ENCODE peak calls at places on chromosomes 3 and 15, in six cellular contexts. One of them, this sample, is unnamed.

GRCh38 chr15:98485451-98485850 is 162.9 kb upstream of the IGF1R start:
- DNase-seq in GM12891: no peak
- DNase-seq in gastrocnemius medialis: no peak
- DNase-seq in RWPE1: no peak
- DNase-seq in activated CD4-positive, alpha-beta T cell treated with anti-CD3 and anti-CD28 coated beads for 24 hours: no peak
- DNase-seq in memory B cell: no peak
- DNase-seq in this sample: no peak

GRCh38 chr3:69698728-69699127 is 40.5 kb upstream of the MITF start:
- DNase-seq in memory B cell: no peak
- DNase-seq in gastrocnemius medialis: no peak
- DNase-seq in RWPE1: no peak
- DNase-seq in activated CD4-positive, alpha-beta T cell treated with anti-CD3 and anti-CD28 coated beads for 24 hours: no peak
- DNase-seq in GM12891: no peak
- DNase-seq in this sample: no peak

GRCh38 chr15:31031471-31032064 is 40.1 kb upstream of the MTMR10 start:
- DNase-seq in GM12891: no peak
- DNase-seq in gastrocnemius medialis: no peak
- DNase-seq in RWPE1: no peak
- DNase-seq in memory B cell: no peak
- DNase-seq in activated CD4-positive, alpha-beta T cell treated with anti-CD3 and anti-CD28 coated beads for 24 hours: no peak
- DNase-seq in this sample: no peak

GRCh38 chr3:143123353-143123974 is 3.9 kb downstream of the CHST2 start:
- DNase-seq in gastrocnemius medialis: no peak
- DNase-seq in activated CD4-positive, alpha-beta T cell treated with anti-CD3 and anti-CD28 coated beads for 24 hours: no peak
- DNase-seq in memory B cell: no peak
- DNase-seq in RWPE1: no peak
- DNase-seq in GM12891: no peak
- DNase-seq in this sample: no peak

GRCh38 chr3:74507691-74508090 is 106.8 kb downstream of the CNTN3 start:
- DNase-seq in activated CD4-positive, alpha-beta T cell treated with anti-CD3 and anti-CD28 coated beads for 24 hours: no peak
- DNase-seq in GM12891: no peak
- DNase-seq in RWPE1: no peak
- DNase-seq in memory B cell: no peak
- DNase-seq in gastrocnemius medialis: no peak
- DNase-seq in this sample: no peak

GRCh38 chr3:177816667-177817208 is 619.5 kb upstream of the TBL1XR1 start:
- DNase-seq in memory B cell: no peak
- DNase-seq in activated CD4-positive, alpha-beta T cell treated with anti-CD3 and anti-CD28 coated beads for 24 hours: no peak
- DNase-seq in gastrocnemius medialis: no peak
- DNase-seq in GM12891: no peak
- DNase-seq in RWPE1: peak
- DNase-seq in this sample: no peak

GRCh38 chr3:179179979-179180758 is 32.0 kb downstream of the PIK3CA start:
- DNase-seq in GM12891: no peak
- DNase-seq in RWPE1: no peak
- DNase-seq in gastrocnemius medialis: no peak
- DNase-seq in memory B cell: no peak
- DNase-seq in activated CD4-positive, alpha-beta T cell treated with anti-CD3 and anti-CD28 coated beads for 24 hours: no peak
- DNase-seq in this sample: no peak

GRCh38 chr15:75904241-75904631 is 558 bp downstream of the FBXO22 start:
- DNase-seq in memory B cell: no peak
- DNase-seq in GM12891: peak
- DNase-seq in activated CD4-positive, alpha-beta T cell treated with anti-CD3 and anti-CD28 coated beads for 24 hours: no peak
- DNase-seq in gastrocnemius medialis: no peak
- DNase-seq in RWPE1: peak
- DNase-seq in this sample: no peak

GRCh38 chr15:31206386-31207174 is 105.1 kb upstream of the TRPM1 start:
- DNase-seq in gastrocnemius medialis: no peak
- DNase-seq in activated CD4-positive, alpha-beta T cell treated with anti-CD3 and anti-CD28 coated beads for 24 hours: no peak
- DNase-seq in RWPE1: no peak
- DNase-seq in memory B cell: no peak
- DNase-seq in GM12891: no peak
- DNase-seq in this sample: no peak

GRCh38 chr3:101998256-101998926 is 149.1 kb downstream of the NFKBIZ start:
- DNase-seq in GM12891: no peak
- DNase-seq in RWPE1: no peak
- DNase-seq in activated CD4-positive, alpha-beta T cell treated with anti-CD3 and anti-CD28 coated beads for 24 hours: no peak
- DNase-seq in gastrocnemius medialis: no peak
- DNase-seq in memory B cell: no peak
- DNase-seq in this sample: no peak

GRCh38 chr15:39621210-39621609 is 40.3 kb downstream of the THBS1 start:
- DNase-seq in activated CD4-positive, alpha-beta T cell treated with anti-CD3 and anti-CD28 coated beads for 24 hours: no peak
- DNase-seq in GM12891: no peak
- DNase-seq in memory B cell: no peak
- DNase-seq in gastrocnemius medialis: no peak
- DNase-seq in RWPE1: no peak
- DNase-seq in this sample: no peak

GRCh38 chr15:90201150-90201943 is at the start of gene SEMA4B:
- DNase-seq in GM12891: peak
- DNase-seq in gastrocnemius medialis: peak
- DNase-seq in activated CD4-positive, alpha-beta T cell treated with anti-CD3 and anti-CD28 coated beads for 24 hours: peak
- DNase-seq in RWPE1: peak
- DNase-seq in memory B cell: peak
- DNase-seq in this sample: no peak

This sample was measured in H1.